ENCODE peak calls at places on chromosome 22, in four cellular contexts. J is A172, K is neural progenitor cell, A is LoVo. H is an unnamed sample.

GRCh38 chr22:36879775-36880174 is 19.0 kb downstream of the NCF4 start:
- DNase-seq in J (no peak), K (no peak), A (no peak), H (no peak)

GRCh38 chr22:24289781-24290181 is 19.1 kb downstream of the SPECC1L start:
- DNase-seq in J (peak; percentile 4), K (peak; percentile 54), A (no peak), H (peak; percentile 43)

GRCh38 chr22:20904008-20904979 is 12.9 kb upstream of the CRKL start:
- DNase-seq in J (peak; percentile 33), K (no peak), A (peak; percentile 47), H (no peak)

GRCh38 chr22:48919187-48919590 is 908.5 kb downstream of the BRD1 start:
- DNase-seq in J (no peak), K (peak; percentile 74), A (no peak), H (peak; percentile 83)

GRCh38 chr22:36505998-36506635 is 723 bp downstream of the FOXRED2 start:
- DNase-seq in J (no peak), K (no peak), A (no peak), H (no peak)

GRCh38 chr22:50569041-50569459 is 6.3 kb upstream of the SYCE3 start:
- DNase-seq in J (no peak), K (no peak), A (no peak), H (no peak)

GRCh38 chr22:37626144-37626543 is 13.3 kb upstream of the SH3BP1 start:
- DNase-seq in J (peak; percentile 12), K (no peak), A (no peak), H (no peak)

GRCh38 chr22:19522190-19522880 is 1.9 kb downstream of the CLDN5 start:
- DNase-seq in J (no peak), K (no peak), A (no peak), H (no peak)

GRCh38 chr22:19291580-19292261 is at the start of gene CLTCL1:
- DNase-seq in J (peak; percentile 29), K (peak; percentile 96), A (peak; percentile 85), H (peak; percentile 90)

GRCh38 chr22:32024791-32025190 is 18.3 kb upstream of the SLC5A1 start:
- DNase-seq in J (peak; percentile 60), K (no peak), A (no peak), H (no peak)

GRCh38 chr22:50236731-50237409 is 8.0 kb downstream of the TUBGCP6 start:
- DNase-seq in J (no peak), K (peak; percentile 31), A (no peak), H (peak; percentile 37)

GRCh38 chr22:21791635-21792625 is 56.3 kb upstream of the YPEL1 start:
- DNase-seq in J (no peak), K (no peak), A (no peak), H (no peak)

GRCh38 chr22:44210721-44211120 is 30.0 kb downstream of the PARVG start:
- DNase-seq in J (no peak), K (no peak), A (no peak), H (no peak)

GRCh38 chr22:32904044-32904443 is 102.5 kb downstream of the TIMP3 start:
- DNase-seq in J (peak; percentile 45), K (peak; percentile 60), A (no peak), H (no peak)

GRCh38 chr22:24706050-24706449 is 68.5 kb downstream of the PIWIL3 start:
- DNase-seq in J (no peak), K (peak; percentile 41), A (no peak), H (no peak)

GRCh38 chr22:24432059-24432853 is 4.9 kb downstream of the ADORA2A start:
- DNase-seq in J (peak; percentile 50), K (no peak), A (no peak), H (no peak)

GRCh38 chr22:30519842-30520425 is 14.4 kb upstream of the SEC14L4 start:
- DNase-seq in J (no peak), K (no peak), A (no peak), H (no peak)

GRCh38 chr22:39419096-39419495 is 19.5 kb downstream of the TAB1 start:
- DNase-seq in J (no peak), K (no peak), A (no peak), H (no peak)

GRCh38 chr22:46068908-46069481 is 81.3 kb upstream of the PPARA start:
- DNase-seq in J (peak; percentile 54), K (no peak), A (no peak), H (peak; percentile 24)

GRCh38 chr22:35353318-35353717 is 27.6 kb upstream of the HMOX1 start:
- DNase-seq in J (no peak), K (no peak), A (no peak), H (no peak)

GRCh38 chr22:23501708-23502107 is 78.4 kb downstream of the IGLL1 start:
- DNase-seq in J (no peak), K (no peak), A (no peak), H (no peak)

GRCh38 chr22:27022256-27022655 is 364.9 kb downstream of the MIAT start:
- DNase-seq in J (no peak), K (no peak), A (no peak), H (no peak)

GRCh38 chr22:27554106-27554814 is 247.3 kb downstream of the MN1 start:
- DNase-seq in J (no peak), K (peak; percentile 40), A (no peak), H (peak; percentile 63)

GRCh38 chr22:44462246-44463015 is 35.6 kb downstream of the RTL6 start:
- DNase-seq in J (no peak), K (no peak), A (no peak), H (no peak)